ENCODE peak calls at places on chromosomes 7 and 10, in four cellular contexts. O is activated T-cell treated with anti-CD3 and anti-CD28 coated beads, Interleukin-2, amount 50 U/mL, for 4 hours; V is NCI-H2081; H is OCI-M1. C is an unnamed sample.

GRCh38 chr7:4803397-4804241 is 28.2 kb downstream of the AP5Z1 start:
- DNase-seq in H (no peak), V (no peak), O (no peak), C (no peak)

GRCh38 chr10:43962346-43963191 is 313.9 kb upstream of the ZNF32 start:
- DNase-seq in H (no peak), V (no peak), O (no peak), C (no peak)

GRCh38 chr7:155551785-155552611 is 5.6 kb upstream of the CNPY1 start:
- DNase-seq in H (no peak), O (no peak), V (no peak), C (no peak)

GRCh38 chr10:121078672-121079102 is 227.5 kb downstream of the WDR11 start:
- DNase-seq in V (no peak), H (no peak), O (no peak), C (peak)

GRCh38 chr7:47407136-47407535 is 174.8 kb downstream of the TNS3 start:
- DNase-seq in O (no peak), H (no peak), V (no peak), C (no peak)

GRCh38 chr10:76829724-76830123 is 807.9 kb downstream of the KCNMA1 start:
- DNase-seq in H (no peak), V (no peak), O (no peak), C (no peak)

GRCh38 chr10:113158183-113158582 is 208.1 kb downstream of the TCF7L2 start:
- DNase-seq in V (no peak), O (no peak), H (no peak), C (no peak)

GRCh38 chr10:131702521-131703356 is 198.1 kb upstream of the PPP2R2D start:
- DNase-seq in V (no peak), O (no peak), H (no peak), C (no peak)

GRCh38 chr7:93890464-93891068 is at the start of gene TFPI2:
- DNase-seq in H (no peak), V (no peak), O (no peak), C (peak)

GRCh38 chr7:107186242-107186641 is 17.4 kb downstream of the HBP1 start:
- DNase-seq in O (no peak), H (no peak), V (no peak), C (no peak)

GRCh38 chr10:29956335-29956924 is 103.0 kb downstream of the JCAD start:
- DNase-seq in O (no peak), V (no peak), H (no peak), C (no peak)

GRCh38 chr10:5945203-5945534 is 32.2 kb downstream of the IL15RA start:
- DNase-seq in V (no peak), H (no peak), O (no peak), C (no peak)

GRCh38 chr7:81611040-81611439 is 158.8 kb downstream of the HGF start:
- DNase-seq in H (no peak), V (no peak), O (no peak), C (no peak)

GRCh38 chr10:18880530-18880929 is 168.1 kb upstream of the MALRD1 start:
- DNase-seq in O (no peak), V (no peak), H (no peak), C (no peak)

GRCh38 chr10:132811891-132812481 is 26.0 kb upstream of the NKX6-2 start:
- DNase-seq in O (no peak), H (no peak), V (no peak), C (no peak)

GRCh38 chr7:68748934-68749695 is 849.2 kb upstream of the AUTS2 start:
- DNase-seq in H (no peak), O (no peak), V (no peak), C (no peak)

GRCh38 chr7:138979226-138979979 is 1.8 kb downstream of the KIAA1549 start:
- DNase-seq in O (no peak), V (no peak), H (peak), C (peak)

GRCh38 chr10:21257919-21258318 is 267.6 kb downstream of the SKIDA1 start:
- DNase-seq in O (no peak), V (no peak), H (no peak), C (no peak)

GRCh38 chr10:132630666-132631347 is 93.2 kb downstream of the INPP5A start:
- DNase-seq in H (no peak), O (no peak), V (no peak), C (no peak)

GRCh38 chr7:132193898-132194297 is 382.4 kb downstream of the PLXNA4 start:
- DNase-seq in O (no peak), H (no peak), V (no peak), C (no peak)

GRCh38 chr7:112790651-112790973 is 419 bp upstream of the TMEM168 start:
- DNase-seq in O (no peak), V (no peak), H (peak), C (no peak)

GRCh38 chr7:99092064-99092720 is 51.7 kb downstream of the SMURF1 start:
- DNase-seq in O (no peak), H (no peak), V (peak), C (no peak)

GRCh38 chr10:8060010-8060703 is 5.7 kb downstream of the GATA3 start:
- DNase-seq in H (peak), V (no peak), O (no peak), C (no peak)

GRCh38 chr7:129657363-129657762 is 45.8 kb downstream of the NRF1 start:
- DNase-seq in O (no peak), H (no peak), V (no peak), C (peak)

GRCh38 chr7:38318803-38319416 is 45.5 kb upstream of the TARP start:
- DNase-seq in O (no peak), V (peak), H (peak), C (peak)

C was measured in RCC 7860.